ENCODE peak calls at places on chromosomes 12 and 14, in five cellular contexts. G is HepG2, D is GM12878, J is NT2/D1, P is H1. I is an unnamed sample.

GRCh38 chr12:110741795-110742717 is 635 bp downstream of the PPP1CC start:
- DNase-seq in P (no peak), J (no peak), G (no peak), D (no peak), I (peak)

GRCh38 chr12:125136702-125137101 is 71.5 kb downstream of the AACS start:
- DNase-seq in G (no peak), J (no peak), D (no peak), P (no peak), I (no peak)

GRCh38 chr14:103401223-103402214 is 16.3 kb downstream of the MARK3 start:
- DNase-seq in D (no peak), G (no peak), P (no peak), J (no peak), I (no peak)

GRCh38 chr14:60642790-60643397 is 6.4 kb downstream of the SIX1 start:
- DNase-seq in G (no peak), D (no peak), J (no peak), P (no peak), I (no peak)

GRCh38 chr12:50635356-50635755 is 128.5 kb upstream of the ATF1 start:
- DNase-seq in D (no peak), P (no peak), J (no peak), G (no peak), I (no peak)

GRCh38 chr12:108055135-108055534 is 74.0 kb upstream of the WSCD2 start:
- DNase-seq in D (no peak), G (no peak), J (peak), P (no peak), I (no peak)

GRCh38 chr14:105045710-105046326 is 19.4 kb downstream of the GPR132 start:
- DNase-seq in J (peak), G (peak), P (no peak), D (no peak), I (peak)

GRCh38 chr12:130517588-130517987 is 179.9 kb downstream of the PIWIL1 start:
- DNase-seq in D (no peak), P (no peak), J (no peak), G (no peak), I (no peak)

GRCh38 chr14:61388173-61388975 is 67.0 kb downstream of the PRKCH start:
- DNase-seq in G (no peak), D (peak), P (no peak), J (no peak), I (no peak)

GRCh38 chr12:88305491-88305890 is 163.4 kb downstream of the TMTC3 start:
- DNase-seq in D (no peak), P (no peak), J (no peak), G (peak), I (no peak)

GRCh38 chr14:54621686-54622085 is 54.8 kb downstream of the SAMD4A start:
- DNase-seq in P (no peak), D (no peak), G (no peak), J (no peak), I (no peak)

GRCh38 chr12:21330682-21331253 is 3.9 kb downstream of the SLCO1A2 start:
- DNase-seq in G (no peak), P (no peak), D (no peak), J (peak), I (no peak)

GRCh38 chr14:70022771-70023445 is 143.7 kb downstream of the SMOC1 start:
- DNase-seq in J (no peak), P (no peak), D (no peak), G (no peak), I (no peak)

GRCh38 chr12:4873947-4874346 is 35.8 kb upstream of the KCNA1 start:
- DNase-seq in D (no peak), G (no peak), P (no peak), J (no peak), I (no peak)

GRCh38 chr12:57097554-57097835 is 8.6 kb downstream of the NAB2 start:
- DNase-seq in P (no peak), D (no peak), G (no peak), J (no peak), I (no peak)

GRCh38 chr12:15688202-15688736 is 100.9 kb downstream of the EPS8 start:
- DNase-seq in J (no peak), G (no peak), D (no peak), P (no peak), I (peak)

GRCh38 chr12:90055071-90055470 is 346.4 kb upstream of the ATP2B1 start:
- DNase-seq in J (no peak), G (no peak), P (no peak), D (no peak), I (no peak)

GRCh38 chr12:116892318-116892717 is 11.1 kb upstream of the HRK start:
- DNase-seq in D (no peak), J (no peak), G (no peak), P (no peak), I (peak)

GRCh38 chr12:8630131-8630530 is 17.5 kb upstream of the AICDA start:
- DNase-seq in J (no peak), D (no peak), P (no peak), G (no peak), I (no peak)

GRCh38 chr12:108700833-108701450 is 30.4 kb downstream of the CORO1C start:
- DNase-seq in P (no peak), D (no peak), J (no peak), G (no peak), I (peak)

GRCh38 chr14:68510201-68510600 is 282.7 kb downstream of the ZFP36L1 start:
- DNase-seq in J (no peak), D (no peak), P (no peak), G (no peak), I (no peak)

GRCh38 chr14:97379091-97379531 is 581.9 kb downstream of the VRK1 start:
- DNase-seq in J (no peak), D (no peak), P (no peak), G (no peak), I (no peak)

GRCh38 chr14:74965770-74966153 is 10.4 kb upstream of the PGF start:
- DNase-seq in D (no peak), P (no peak), J (no peak), G (no peak), I (no peak)

GRCh38 chr14:105465209-105466031 is 9.2 kb upstream of the CRIP2 start:
- DNase-seq in J (no peak), G (no peak), P (no peak), D (no peak), I (no peak)

GRCh38 chr14:24818823-24819341 is 184.9 kb upstream of the GZMB start:
- DNase-seq in D (no peak), P (no peak), J (no peak), G (no peak), I (no peak)

GRCh38 chr14:49849213-49849847 is 3.3 kb downstream of the NEMF start:
- DNase-seq in J (no peak), G (no peak), D (no peak), P (no peak), I (no peak)

GRCh38 chr14:92677087-92677668 is 71.2 kb downstream of the LGMN start:
- DNase-seq in D (peak), G (no peak), P (no peak), J (no peak), I (no peak)

GRCh38 chr12:54932691-54933090 is 51.9 kb downstream of the TESPA1 start:
- DNase-seq in D (no peak), G (no peak), J (no peak), P (no peak), I (no peak)

GRCh38 chr14:57508756-57509155 is 15.1 kb upstream of the CCDC198 start:
- DNase-seq in P (no peak), G (no peak), D (no peak), J (no peak), I (no peak)

GRCh38 chr12:55074771-55075170 is 51.4 kb upstream of the OR9K2 start:
- DNase-seq in D (no peak), J (no peak), G (no peak), P (no peak), I (no peak)

GRCh38 chr12:47651368-47652254 is 54.2 kb downstream of the RPAP3 start:
- DNase-seq in D (peak), J (peak), P (no peak), G (peak), I (peak)

GRCh38 chr12:50156641-50157040 is 10.5 kb downstream of the CERS5 start:
- DNase-seq in P (no peak), J (no peak), D (no peak), G (peak), I (no peak)

DNA sequence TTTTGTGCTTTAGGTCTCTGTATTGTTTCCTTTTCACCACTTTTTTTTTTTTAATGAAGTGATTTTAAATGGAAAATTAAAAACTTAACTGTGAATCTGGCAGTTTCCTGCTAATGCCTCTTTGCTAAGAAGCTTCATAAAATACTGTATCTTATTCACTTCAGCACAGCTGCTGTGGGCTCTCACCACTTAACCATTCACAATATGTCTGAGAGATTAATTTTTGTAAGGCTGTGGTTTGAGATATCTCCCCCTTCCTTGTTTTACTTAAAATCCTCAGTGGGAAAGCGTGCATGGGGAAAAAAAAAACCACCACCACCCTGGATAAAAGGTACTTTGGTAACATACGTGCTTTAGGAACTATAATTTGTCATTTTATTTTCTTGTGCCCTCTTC is 115.9 kb downstream of the ETV6 start:
- DNase-seq in G (no peak), D (no peak), J (no peak), P (no peak), I (no peak)
- TF ChIP-seq SUZ12 in G (no peak), D (no peak), J (no peak), P (no peak), I (no peak)

GRCh38 chr12:62166525-62166924 is 93.7 kb upstream of the USP15 start:
- DNase-seq in G (no peak), J (no peak), P (no peak), D (no peak), I (no peak)
- TF ChIP-seq SUZ12 in G (no peak), J (no peak), P (no peak), D (no peak), I (no peak)

DNA sequence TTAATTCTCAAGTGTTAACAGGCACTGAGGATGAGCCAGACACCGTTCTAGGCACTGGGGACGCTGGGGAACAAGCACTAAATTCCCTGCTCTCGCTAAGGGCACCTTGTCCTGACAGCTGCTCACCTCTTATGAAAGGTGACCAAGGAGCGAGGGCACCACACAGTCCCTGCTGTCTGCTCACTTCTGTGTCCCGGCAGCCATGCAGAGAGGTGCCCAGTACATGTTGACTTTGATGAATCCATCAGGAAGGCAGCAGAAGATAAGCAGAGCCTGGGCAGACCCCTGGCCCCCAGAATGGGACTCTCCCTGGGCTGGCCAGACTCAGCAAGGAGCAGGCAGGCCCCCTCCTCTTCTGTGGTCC is 14.1 kb downstream of the C14orf132 start:
- DNase-seq in G (no peak), P (no peak), J (no peak), D (no peak), I (no peak)
- TF ChIP-seq SUZ12 in G (no peak), P (no peak), J (no peak), D (no peak), I (no peak)

DNA sequence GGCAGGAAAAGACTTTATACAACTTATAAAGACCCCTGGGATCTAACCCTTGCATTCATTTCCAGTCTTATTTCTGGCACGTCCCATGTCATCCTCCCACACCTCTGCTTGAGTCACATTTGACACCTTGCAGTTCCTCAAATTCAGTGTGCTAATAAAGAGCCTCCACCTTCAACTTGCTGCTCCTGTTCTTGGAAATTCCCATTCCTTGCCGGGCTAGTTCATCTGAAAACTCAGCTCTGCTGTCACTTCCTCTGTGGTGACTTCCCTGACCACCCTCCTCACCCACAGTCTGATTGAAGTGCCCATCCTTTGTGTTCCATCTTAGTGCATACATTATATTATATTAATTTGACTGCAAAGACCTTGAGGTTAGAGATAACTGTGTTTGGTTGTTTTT is 37.4 kb upstream of the PSMA6 start:
- DNase-seq in P (no peak), D (peak), J (no peak), G (no peak), I (no peak)
- TF ChIP-seq SUZ12 in P (no peak), D (no peak), J (no peak), G (no peak), I (no peak)

DNA sequence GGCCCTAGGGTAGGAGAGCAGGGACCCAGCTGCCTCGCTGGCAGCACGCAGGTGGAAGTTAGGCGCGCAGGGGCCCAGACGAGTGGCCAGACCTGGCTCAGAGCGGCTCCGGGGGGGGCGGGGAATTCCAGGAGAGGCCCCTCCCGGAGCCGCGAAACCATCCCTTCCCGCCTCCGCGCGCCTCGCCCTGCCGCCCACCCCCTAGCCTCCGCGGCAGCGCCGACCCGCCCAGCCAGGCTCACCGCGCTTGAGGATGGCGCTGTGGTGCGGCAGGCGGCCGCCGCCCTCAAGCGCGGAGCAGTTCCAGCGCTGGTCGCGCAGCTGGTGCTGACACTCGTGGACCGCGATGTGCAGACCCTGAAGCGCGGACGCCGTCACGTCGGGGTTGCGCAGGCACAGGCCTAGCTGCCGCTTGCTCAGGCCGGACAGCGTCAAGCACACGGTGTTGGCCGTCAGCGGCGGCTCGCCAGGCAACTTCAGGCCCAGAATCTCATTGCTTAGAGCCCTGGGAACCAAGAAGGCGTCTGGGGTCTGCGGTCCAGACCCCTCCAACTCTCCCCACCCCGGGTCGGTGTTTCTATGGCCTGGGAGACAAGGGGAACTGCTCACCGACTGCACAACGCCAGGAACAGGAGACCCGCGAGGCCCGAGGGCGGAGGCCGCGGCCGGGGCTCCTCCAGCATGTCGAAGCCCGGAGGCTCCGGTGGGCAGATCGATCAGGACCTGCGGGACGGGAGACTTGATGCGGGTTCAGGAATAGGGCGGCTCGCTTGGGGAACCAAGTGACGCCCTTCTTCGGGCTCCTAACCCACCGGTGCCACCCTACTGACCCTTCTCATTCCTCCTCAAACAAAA is 1.5 kb downstream of the WNT10B start:
- DNase-seq in J (no peak), D (no peak), P (no peak), G (no peak), I (no peak)
- TF ChIP-seq SUZ12 in J (no peak), D (no peak), P (peak), G (no peak), I (no peak)